ENCODE peak calls at places on chromosomes 4 and X, in five cellular contexts. One of them, this sample, is unnamed.

GRCh38 chrX:72297953-72298730 is 7.6 kb downstream of the CITED1 start:
- DNase-seq in neural progenitor cell: peak
- DNase-seq in suprapubic skin: no peak
- DNase-seq in body of pancreas: no peak
- DNase-seq in tibial artery: no peak
- DNase-seq in this sample: no peak

GRCh38 chr4:3197366-3198105 is 51.4 kb upstream of the MSANTD1 start:
- DNase-seq in tibial artery: no peak
- DNase-seq in neural progenitor cell: no peak
- DNase-seq in body of pancreas: no peak
- DNase-seq in suprapubic skin: peak
- DNase-seq in this sample: no peak

GRCh38 chr4:37890501-37891220 is at the start of gene TBC1D1:
- DNase-seq in body of pancreas: peak
- DNase-seq in suprapubic skin: peak
- DNase-seq in tibial artery: peak
- DNase-seq in neural progenitor cell: peak
- DNase-seq in this sample: no peak

GRCh38 chrX:28586291-28586690 is 955 bp upstream of the IL1RAPL1 start:
- DNase-seq in neural progenitor cell: peak
- DNase-seq in suprapubic skin: no peak
- DNase-seq in tibial artery: no peak
- DNase-seq in body of pancreas: no peak
- DNase-seq in this sample: peak

GRCh38 chr4:51872283-51872997 is 29.5 kb downstream of the DCUN1D4 start:
- DNase-seq in suprapubic skin: no peak
- DNase-seq in tibial artery: no peak
- DNase-seq in body of pancreas: no peak
- DNase-seq in neural progenitor cell: no peak
- DNase-seq in this sample: no peak

GRCh38 chrX:151701071-151701470 is 5.8 kb downstream of the PRRG3 start:
- DNase-seq in neural progenitor cell: no peak
- DNase-seq in body of pancreas: no peak
- DNase-seq in suprapubic skin: no peak
- DNase-seq in tibial artery: no peak
- DNase-seq in this sample: no peak

GRCh38 chr4:80071643-80072606 is 1.1 kb downstream of the ANTXR2 start:
- DNase-seq in neural progenitor cell: peak
- DNase-seq in tibial artery: peak
- DNase-seq in suprapubic skin: peak
- DNase-seq in body of pancreas: peak
- DNase-seq in this sample: peak

GRCh38 chrX:41382699-41383645 is 49.0 kb downstream of the DDX3X start:
- DNase-seq in tibial artery: no peak
- DNase-seq in body of pancreas: no peak
- DNase-seq in suprapubic skin: no peak
- DNase-seq in neural progenitor cell: no peak
- DNase-seq in this sample: peak

GRCh38 chrX:55160685-55161552 is 59.2 kb upstream of the PAGE5 start:
- DNase-seq in tibial artery: peak
- DNase-seq in suprapubic skin: peak
- DNase-seq in body of pancreas: peak
- DNase-seq in neural progenitor cell: peak
- DNase-seq in this sample: peak
- TF ChIP-seq CTCF in tibial artery: peak
- TF ChIP-seq CTCF in suprapubic skin: peak
- TF ChIP-seq CTCF in body of pancreas: peak
- TF ChIP-seq CTCF in neural progenitor cell: peak
- TF ChIP-seq CTCF in this sample: peak

GRCh38 chrX:155893513-155893912 is 12.4 kb downstream of the VAMP7 start:
- DNase-seq in tibial artery: no peak
- DNase-seq in neural progenitor cell: no peak
- DNase-seq in suprapubic skin: no peak
- DNase-seq in body of pancreas: no peak
- DNase-seq in this sample: no peak

GRCh38 chrX:155886409-155886808 is 5.3 kb downstream of the VAMP7 start:
- DNase-seq in body of pancreas: no peak
- DNase-seq in neural progenitor cell: no peak
- DNase-seq in tibial artery: no peak
- DNase-seq in suprapubic skin: no peak
- DNase-seq in this sample: no peak

GRCh38 chrX:155889328-155889727 is 8.2 kb downstream of the VAMP7 start:
- DNase-seq in tibial artery: no peak
- DNase-seq in suprapubic skin: no peak
- DNase-seq in body of pancreas: no peak
- DNase-seq in neural progenitor cell: no peak
- DNase-seq in this sample: no peak

GRCh38 chrX:155888139-155888538 is 7.0 kb downstream of the VAMP7 start:
- DNase-seq in neural progenitor cell: no peak
- DNase-seq in tibial artery: no peak
- DNase-seq in suprapubic skin: no peak
- DNase-seq in body of pancreas: no peak
- DNase-seq in this sample: peak
- H3K4me3 ChIP-seq in neural progenitor cell: no peak
- H3K4me3 ChIP-seq in tibial artery: no peak
- H3K4me3 ChIP-seq in suprapubic skin: no peak
- H3K4me3 ChIP-seq in body of pancreas: no peak
- H3K4me3 ChIP-seq in this sample: no peak

GRCh38 chrX:129318375-129318774 is 204.9 kb downstream of the SMARCA1 start:
- DNase-seq in neural progenitor cell: no peak
- DNase-seq in suprapubic skin: no peak
- DNase-seq in body of pancreas: no peak
- DNase-seq in tibial artery: no peak
- DNase-seq in this sample: peak
- TF ChIP-seq CTCF in neural progenitor cell: peak
- TF ChIP-seq CTCF in suprapubic skin: no peak
- TF ChIP-seq CTCF in body of pancreas: no peak
- TF ChIP-seq CTCF in tibial artery: no peak
- TF ChIP-seq CTCF in this sample: peak

GRCh38 chr4:68271851-68272756 is 26.6 kb upstream of the TMPRSS11B start:
- DNase-seq in suprapubic skin: no peak
- DNase-seq in body of pancreas: no peak
- DNase-seq in neural progenitor cell: peak
- DNase-seq in tibial artery: no peak
- DNase-seq in this sample: peak
- H3K4me3 ChIP-seq in suprapubic skin: no peak
- H3K4me3 ChIP-seq in body of pancreas: no peak
- H3K4me3 ChIP-seq in neural progenitor cell: peak
- H3K4me3 ChIP-seq in tibial artery: peak
- H3K4me3 ChIP-seq in this sample: peak

GRCh38 chr4:41963105-41963504 is 18.5 kb upstream of the DCAF4L1 start:
- DNase-seq in body of pancreas: no peak
- DNase-seq in suprapubic skin: no peak
- DNase-seq in tibial artery: no peak
- DNase-seq in neural progenitor cell: peak
- DNase-seq in this sample: peak
- TF ChIP-seq CTCF in body of pancreas: peak
- TF ChIP-seq CTCF in suprapubic skin: no peak
- TF ChIP-seq CTCF in tibial artery: no peak
- TF ChIP-seq CTCF in neural progenitor cell: peak
- TF ChIP-seq CTCF in this sample: peak

GRCh38 chrX:10554612-10555270 is 65.6 kb downstream of the MID1 start:
- DNase-seq in body of pancreas: no peak
- DNase-seq in tibial artery: no peak
- DNase-seq in suprapubic skin: no peak
- DNase-seq in neural progenitor cell: no peak
- DNase-seq in this sample: no peak
- H3K4me3 ChIP-seq in body of pancreas: no peak
- H3K4me3 ChIP-seq in tibial artery: no peak
- H3K4me3 ChIP-seq in suprapubic skin: no peak
- H3K4me3 ChIP-seq in neural progenitor cell: no peak
- H3K4me3 ChIP-seq in this sample: no peak

GRCh38 chrX:97030947-97031346 is 147.2 kb downstream of the RPA4 start:
- DNase-seq in body of pancreas: no peak
- DNase-seq in suprapubic skin: no peak
- DNase-seq in tibial artery: no peak
- DNase-seq in neural progenitor cell: no peak
- DNase-seq in this sample: no peak

GRCh38 chrX:97027384-97027922 is 143.7 kb downstream of the RPA4 start:
- DNase-seq in tibial artery: no peak
- DNase-seq in suprapubic skin: no peak
- DNase-seq in body of pancreas: no peak
- DNase-seq in neural progenitor cell: peak
- DNase-seq in this sample: peak

GRCh38 chrX:97021680-97022079 is 138.0 kb downstream of the RPA4 start:
- DNase-seq in body of pancreas: no peak
- DNase-seq in neural progenitor cell: no peak
- DNase-seq in tibial artery: no peak
- DNase-seq in suprapubic skin: no peak
- DNase-seq in this sample: peak

GRCh38 chrX:97030463-97030862 is 146.8 kb downstream of the RPA4 start:
- DNase-seq in body of pancreas: no peak
- DNase-seq in suprapubic skin: no peak
- DNase-seq in tibial artery: no peak
- DNase-seq in neural progenitor cell: no peak
- DNase-seq in this sample: no peak

GRCh38 chrX:97026406-97026805 is 142.7 kb downstream of the RPA4 start:
- DNase-seq in tibial artery: no peak
- DNase-seq in body of pancreas: no peak
- DNase-seq in neural progenitor cell: peak
- DNase-seq in suprapubic skin: no peak
- DNase-seq in this sample: no peak
- TF ChIP-seq CTCF in tibial artery: no peak
- TF ChIP-seq CTCF in body of pancreas: no peak
- TF ChIP-seq CTCF in neural progenitor cell: peak
- TF ChIP-seq CTCF in suprapubic skin: no peak
- TF ChIP-seq CTCF in this sample: no peak

DNA sequence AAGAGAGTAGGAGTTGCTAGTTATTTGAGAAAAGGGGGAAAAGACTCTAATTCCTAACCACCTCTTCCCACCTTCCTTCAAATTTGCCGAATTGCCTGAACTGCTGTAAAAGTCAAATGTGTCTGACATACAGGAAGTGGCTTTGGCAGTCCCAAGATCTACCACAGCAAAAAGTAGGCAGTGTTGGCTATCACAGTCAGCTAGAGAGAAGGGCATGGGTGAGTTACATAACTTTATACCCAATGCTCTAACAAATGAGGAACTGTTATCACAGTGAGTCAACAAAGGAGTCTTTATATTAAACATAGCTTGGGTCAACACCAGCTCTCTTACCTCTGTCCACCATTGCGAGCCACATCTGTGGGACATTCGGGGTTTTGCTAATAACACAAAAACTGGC is 2.4 kb upstream of the MBNL3 start:
- DNase-seq in tibial artery: no peak
- DNase-seq in neural progenitor cell: no peak
- DNase-seq in body of pancreas: peak
- DNase-seq in suprapubic skin: no peak
- DNase-seq in this sample: no peak
- H3K4me3 ChIP-seq in tibial artery: no peak
- H3K4me3 ChIP-seq in neural progenitor cell: no peak
- H3K4me3 ChIP-seq in body of pancreas: no peak
- H3K4me3 ChIP-seq in suprapubic skin: peak
- H3K4me3 ChIP-seq in this sample: no peak

This sample was measured in astrocyte of the spinal cord.